ENCODE peak calls at places on chromosomes 5 and 9, in nine cellular contexts. One of them, this sample, is unnamed.

GRCh38 chr9:134617246-134617645 is 24.4 kb upstream of the COL5A1 start:
- DNase-seq in NCI-H2171 treated with DMSO at 0.1 percent for 48 hours: no peak
- DNase-seq in lower leg skin: no peak
- DNase-seq in H9: peak
- DNase-seq in ovary: no peak
- DNase-seq in posterior cingulate gyrus: no peak
- DNase-seq in fibroblast of lung: no peak
- DNase-seq in stimulated activated CD4-positive, alpha-beta T cell treated with anti-CD3 and anti-CD28 coated beads, Interleukin-4, amount 100 ng/mL, for 1 hour: no peak
- DNase-seq in renal cortical epithelial cell: no peak
- DNase-seq in this sample: no peak

GRCh38 chr9:69145148-69145547 is 28.9 kb upstream of the TJP2 start:
- DNase-seq in NCI-H2171 treated with DMSO at 0.1 percent for 48 hours: no peak
- DNase-seq in lower leg skin: no peak
- DNase-seq in H9: peak
- DNase-seq in ovary: no peak
- DNase-seq in posterior cingulate gyrus: no peak
- DNase-seq in fibroblast of lung: no peak
- DNase-seq in stimulated activated CD4-positive, alpha-beta T cell treated with anti-CD3 and anti-CD28 coated beads, Interleukin-4, amount 100 ng/mL, for 1 hour: no peak
- DNase-seq in renal cortical epithelial cell: no peak
- DNase-seq in this sample: no peak

GRCh38 chr5:150630459-150631325 is 9.8 kb upstream of the SYNPO start:
- DNase-seq in NCI-H2171 treated with DMSO at 0.1 percent for 48 hours: no peak
- DNase-seq in lower leg skin: no peak
- DNase-seq in H9: no peak
- DNase-seq in ovary: peak
- DNase-seq in posterior cingulate gyrus: no peak
- DNase-seq in fibroblast of lung: no peak
- DNase-seq in stimulated activated CD4-positive, alpha-beta T cell treated with anti-CD3 and anti-CD28 coated beads, Interleukin-4, amount 100 ng/mL, for 1 hour: no peak
- DNase-seq in renal cortical epithelial cell: no peak
- DNase-seq in this sample: no peak

GRCh38 chr9:31574006-31574750 is 810.3 kb upstream of the ACO1 start:
- DNase-seq in NCI-H2171 treated with DMSO at 0.1 percent for 48 hours: no peak
- DNase-seq in lower leg skin: no peak
- DNase-seq in H9: no peak
- DNase-seq in ovary: no peak
- DNase-seq in posterior cingulate gyrus: no peak
- DNase-seq in fibroblast of lung: no peak
- DNase-seq in stimulated activated CD4-positive, alpha-beta T cell treated with anti-CD3 and anti-CD28 coated beads, Interleukin-4, amount 100 ng/mL, for 1 hour: no peak
- DNase-seq in renal cortical epithelial cell: peak
- DNase-seq in this sample: peak

GRCh38 chr5:32753051-32753450 is 41.9 kb downstream of the NPR3 start:
- DNase-seq in NCI-H2171 treated with DMSO at 0.1 percent for 48 hours: no peak
- DNase-seq in lower leg skin: no peak
- DNase-seq in H9: no peak
- DNase-seq in ovary: no peak
- DNase-seq in posterior cingulate gyrus: no peak
- DNase-seq in fibroblast of lung: peak
- DNase-seq in stimulated activated CD4-positive, alpha-beta T cell treated with anti-CD3 and anti-CD28 coated beads, Interleukin-4, amount 100 ng/mL, for 1 hour: no peak
- DNase-seq in renal cortical epithelial cell: no peak
- DNase-seq in this sample: no peak

GRCh38 chr9:118148990-118149389 is 444.8 kb downstream of the TLR4 start:
- DNase-seq in NCI-H2171 treated with DMSO at 0.1 percent for 48 hours: peak
- DNase-seq in lower leg skin: no peak
- DNase-seq in H9: no peak
- DNase-seq in ovary: no peak
- DNase-seq in posterior cingulate gyrus: no peak
- DNase-seq in fibroblast of lung: no peak
- DNase-seq in stimulated activated CD4-positive, alpha-beta T cell treated with anti-CD3 and anti-CD28 coated beads, Interleukin-4, amount 100 ng/mL, for 1 hour: no peak
- DNase-seq in renal cortical epithelial cell: no peak
- DNase-seq in this sample: peak

GRCh38 chr9:106644661-106645060 is 218.3 kb upstream of the ZNF462 start:
- DNase-seq in NCI-H2171 treated with DMSO at 0.1 percent for 48 hours: no peak
- DNase-seq in lower leg skin: no peak
- DNase-seq in H9: no peak
- DNase-seq in ovary: no peak
- DNase-seq in posterior cingulate gyrus: no peak
- DNase-seq in fibroblast of lung: no peak
- DNase-seq in stimulated activated CD4-positive, alpha-beta T cell treated with anti-CD3 and anti-CD28 coated beads, Interleukin-4, amount 100 ng/mL, for 1 hour: no peak
- DNase-seq in renal cortical epithelial cell: no peak
- DNase-seq in this sample: no peak

GRCh38 chr5:109959652-109960051 is 269.9 kb downstream of the MAN2A1 start:
- DNase-seq in NCI-H2171 treated with DMSO at 0.1 percent for 48 hours: no peak
- DNase-seq in lower leg skin: no peak
- DNase-seq in H9: no peak
- DNase-seq in ovary: no peak
- DNase-seq in posterior cingulate gyrus: no peak
- DNase-seq in fibroblast of lung: no peak
- DNase-seq in stimulated activated CD4-positive, alpha-beta T cell treated with anti-CD3 and anti-CD28 coated beads, Interleukin-4, amount 100 ng/mL, for 1 hour: no peak
- DNase-seq in renal cortical epithelial cell: no peak
- DNase-seq in this sample: no peak

GRCh38 chr9:34386656-34387055 is 10.0 kb upstream of the MYORG start:
- DNase-seq in NCI-H2171 treated with DMSO at 0.1 percent for 48 hours: no peak
- DNase-seq in lower leg skin: no peak
- DNase-seq in H9: no peak
- DNase-seq in ovary: no peak
- DNase-seq in posterior cingulate gyrus: no peak
- DNase-seq in fibroblast of lung: no peak
- DNase-seq in stimulated activated CD4-positive, alpha-beta T cell treated with anti-CD3 and anti-CD28 coated beads, Interleukin-4, amount 100 ng/mL, for 1 hour: no peak
- DNase-seq in renal cortical epithelial cell: no peak
- DNase-seq in this sample: no peak

GRCh38 chr9:92292338-92293074 is 991 bp downstream of the IARS1 start:
- DNase-seq in NCI-H2171 treated with DMSO at 0.1 percent for 48 hours: no peak
- DNase-seq in lower leg skin: no peak
- DNase-seq in H9: no peak
- DNase-seq in ovary: no peak
- DNase-seq in posterior cingulate gyrus: no peak
- DNase-seq in fibroblast of lung: peak
- DNase-seq in stimulated activated CD4-positive, alpha-beta T cell treated with anti-CD3 and anti-CD28 coated beads, Interleukin-4, amount 100 ng/mL, for 1 hour: no peak
- DNase-seq in renal cortical epithelial cell: peak
- DNase-seq in this sample: peak

GRCh38 chr5:63249960-63250359 is 671.3 kb downstream of the LRRC70 start:
- DNase-seq in NCI-H2171 treated with DMSO at 0.1 percent for 48 hours: no peak
- DNase-seq in lower leg skin: no peak
- DNase-seq in H9: no peak
- DNase-seq in ovary: no peak
- DNase-seq in posterior cingulate gyrus: no peak
- DNase-seq in fibroblast of lung: no peak
- DNase-seq in stimulated activated CD4-positive, alpha-beta T cell treated with anti-CD3 and anti-CD28 coated beads, Interleukin-4, amount 100 ng/mL, for 1 hour: no peak
- DNase-seq in renal cortical epithelial cell: no peak
- DNase-seq in this sample: no peak

GRCh38 chr9:128946945-128947422 is 419 bp downstream of the DOLK start:
- DNase-seq in NCI-H2171 treated with DMSO at 0.1 percent for 48 hours: no peak
- DNase-seq in lower leg skin: no peak
- DNase-seq in H9: no peak
- DNase-seq in ovary: no peak
- DNase-seq in posterior cingulate gyrus: peak
- DNase-seq in fibroblast of lung: peak
- DNase-seq in stimulated activated CD4-positive, alpha-beta T cell treated with anti-CD3 and anti-CD28 coated beads, Interleukin-4, amount 100 ng/mL, for 1 hour: no peak
- DNase-seq in renal cortical epithelial cell: peak
- DNase-seq in this sample: peak

GRCh38 chr5:10621837-10622236 is 58.0 kb downstream of the ANKRD33B start:
- DNase-seq in NCI-H2171 treated with DMSO at 0.1 percent for 48 hours: no peak
- DNase-seq in lower leg skin: no peak
- DNase-seq in H9: no peak
- DNase-seq in ovary: no peak
- DNase-seq in posterior cingulate gyrus: no peak
- DNase-seq in fibroblast of lung: no peak
- DNase-seq in stimulated activated CD4-positive, alpha-beta T cell treated with anti-CD3 and anti-CD28 coated beads, Interleukin-4, amount 100 ng/mL, for 1 hour: no peak
- DNase-seq in renal cortical epithelial cell: no peak
- DNase-seq in this sample: no peak

This sample was measured in kidney tubule cell.